ENCODE peak calls at places on chromosomes 1 and 21, in nine cellular contexts. One of them, this sample, is unnamed.

GRCh38 chr1:156712626-156713025 is 7.2 kb upstream of the CRABP2 start:
- DNase-seq in stomach: no peak
- DNase-seq in GM23338: no peak
- DNase-seq in RWPE1: no peak
- DNase-seq in AG09319: no peak
- DNase-seq in sigmoid colon: no peak
- DNase-seq in left ventricle myocardium inferior: no peak
- DNase-seq in IMR-90: no peak
- DNase-seq in upper lobe of right lung: no peak
- DNase-seq in this sample: no peak

GRCh38 chr1:66929999-66930822 is 5.4 kb downstream of the MIER1 start:
- DNase-seq in stomach: peak
- DNase-seq in GM23338: peak
- DNase-seq in RWPE1: peak
- DNase-seq in AG09319: peak
- DNase-seq in sigmoid colon: peak
- DNase-seq in left ventricle myocardium inferior: peak
- DNase-seq in IMR-90: peak
- DNase-seq in upper lobe of right lung: peak
- DNase-seq in this sample: peak

GRCh38 chr1:59162665-59163064 is 134.2 kb upstream of the FGGY start:
- DNase-seq in stomach: no peak
- DNase-seq in GM23338: no peak
- DNase-seq in RWPE1: no peak
- DNase-seq in AG09319: no peak
- DNase-seq in sigmoid colon: no peak
- DNase-seq in left ventricle myocardium inferior: no peak
- DNase-seq in IMR-90: no peak
- DNase-seq in upper lobe of right lung: no peak
- DNase-seq in this sample: no peak

GRCh38 chr1:20404466-20404865 is 81.5 kb downstream of the CAMK2N1 start:
- DNase-seq in stomach: no peak
- DNase-seq in GM23338: peak
- DNase-seq in RWPE1: no peak
- DNase-seq in AG09319: no peak
- DNase-seq in sigmoid colon: no peak
- DNase-seq in left ventricle myocardium inferior: no peak
- DNase-seq in IMR-90: no peak
- DNase-seq in upper lobe of right lung: no peak
- DNase-seq in this sample: no peak

GRCh38 chr21:32457360-32457840 is 44.9 kb downstream of the EVA1C start:
- DNase-seq in stomach: peak
- DNase-seq in GM23338: peak
- DNase-seq in RWPE1: no peak
- DNase-seq in AG09319: no peak
- DNase-seq in sigmoid colon: no peak
- DNase-seq in left ventricle myocardium inferior: peak
- DNase-seq in IMR-90: peak
- DNase-seq in upper lobe of right lung: peak
- DNase-seq in this sample: peak

GRCh38 chr21:40936151-40936550 is 89.2 kb upstream of the DSCAM start:
- DNase-seq in stomach: no peak
- DNase-seq in GM23338: no peak
- DNase-seq in RWPE1: no peak
- DNase-seq in AG09319: no peak
- DNase-seq in sigmoid colon: no peak
- DNase-seq in left ventricle myocardium inferior: no peak
- DNase-seq in IMR-90: no peak
- DNase-seq in upper lobe of right lung: no peak
- DNase-seq in this sample: no peak

GRCh38 chr1:86169625-86170024 is 13.1 kb upstream of the COL24A1 start:
- DNase-seq in stomach: no peak
- DNase-seq in GM23338: no peak
- DNase-seq in RWPE1: no peak
- DNase-seq in AG09319: no peak
- DNase-seq in sigmoid colon: no peak
- DNase-seq in left ventricle myocardium inferior: no peak
- DNase-seq in IMR-90: peak
- DNase-seq in upper lobe of right lung: no peak
- DNase-seq in this sample: no peak

GRCh38 chr1:33256335-33256700 is at the start of gene ZNF362:
- DNase-seq in stomach: peak
- DNase-seq in GM23338: peak
- DNase-seq in RWPE1: peak
- DNase-seq in AG09319: no peak
- DNase-seq in sigmoid colon: no peak
- DNase-seq in left ventricle myocardium inferior: peak
- DNase-seq in IMR-90: peak
- DNase-seq in upper lobe of right lung: peak
- DNase-seq in this sample: peak

GRCh38 chr1:26822737-26823395 is 3.6 kb upstream of the ZDHHC18 start:
- DNase-seq in stomach: no peak
- DNase-seq in GM23338: peak
- DNase-seq in RWPE1: no peak
- DNase-seq in AG09319: no peak
- DNase-seq in sigmoid colon: no peak
- DNase-seq in left ventricle myocardium inferior: no peak
- DNase-seq in IMR-90: no peak
- DNase-seq in upper lobe of right lung: peak
- DNase-seq in this sample: no peak

GRCh38 chr1:158818991-158819405 is 12.2 kb upstream of the MNDA start:
- DNase-seq in stomach: no peak
- DNase-seq in GM23338: no peak
- DNase-seq in RWPE1: no peak
- DNase-seq in AG09319: no peak
- DNase-seq in sigmoid colon: no peak
- DNase-seq in left ventricle myocardium inferior: no peak
- DNase-seq in IMR-90: no peak
- DNase-seq in upper lobe of right lung: no peak
- DNase-seq in this sample: no peak

GRCh38 chr1:227280836-227281235 is 37.5 kb downstream of the CDC42BPA start:
- DNase-seq in stomach: no peak
- DNase-seq in GM23338: peak
- DNase-seq in RWPE1: no peak
- DNase-seq in AG09319: no peak
- DNase-seq in sigmoid colon: no peak
- DNase-seq in left ventricle myocardium inferior: no peak
- DNase-seq in IMR-90: no peak
- DNase-seq in upper lobe of right lung: no peak
- DNase-seq in this sample: no peak

GRCh38 chr1:171954386-171954785 is 113.1 kb downstream of the DNM3 start:
- DNase-seq in stomach: no peak
- DNase-seq in GM23338: no peak
- DNase-seq in RWPE1: no peak
- DNase-seq in AG09319: no peak
- DNase-seq in sigmoid colon: no peak
- DNase-seq in left ventricle myocardium inferior: no peak
- DNase-seq in IMR-90: no peak
- DNase-seq in upper lobe of right lung: no peak
- DNase-seq in this sample: no peak

GRCh38 chr21:28240586-28240985 is 752.1 kb downstream of the LTN1 start:
- DNase-seq in stomach: no peak
- DNase-seq in GM23338: no peak
- DNase-seq in RWPE1: no peak
- DNase-seq in AG09319: no peak
- DNase-seq in sigmoid colon: no peak
- DNase-seq in left ventricle myocardium inferior: no peak
- DNase-seq in IMR-90: peak
- DNase-seq in upper lobe of right lung: no peak
- DNase-seq in this sample: no peak

GRCh38 chr21:30882907-30883597 is 1.7 kb upstream of the KRTAP11-1 start:
- DNase-seq in stomach: no peak
- DNase-seq in GM23338: no peak
- DNase-seq in RWPE1: peak
- DNase-seq in AG09319: no peak
- DNase-seq in sigmoid colon: no peak
- DNase-seq in left ventricle myocardium inferior: no peak
- DNase-seq in IMR-90: no peak
- DNase-seq in upper lobe of right lung: no peak
- DNase-seq in this sample: no peak

GRCh38 chr1:235002706-235003300 is 125.8 kb downstream of the TOMM20 start:
- DNase-seq in stomach: no peak
- DNase-seq in GM23338: no peak
- DNase-seq in RWPE1: no peak
- DNase-seq in AG09319: no peak
- DNase-seq in sigmoid colon: peak
- DNase-seq in left ventricle myocardium inferior: no peak
- DNase-seq in IMR-90: no peak
- DNase-seq in upper lobe of right lung: no peak
- DNase-seq in this sample: no peak

GRCh38 chr1:31568895-31569655 is 7.2 kb upstream of the TINAGL1 start:
- DNase-seq in stomach: peak
- DNase-seq in GM23338: no peak
- DNase-seq in RWPE1: no peak
- DNase-seq in AG09319: no peak
- DNase-seq in sigmoid colon: no peak
- DNase-seq in left ventricle myocardium inferior: peak
- DNase-seq in IMR-90: no peak
- DNase-seq in upper lobe of right lung: peak
- DNase-seq in this sample: peak

DNA sequence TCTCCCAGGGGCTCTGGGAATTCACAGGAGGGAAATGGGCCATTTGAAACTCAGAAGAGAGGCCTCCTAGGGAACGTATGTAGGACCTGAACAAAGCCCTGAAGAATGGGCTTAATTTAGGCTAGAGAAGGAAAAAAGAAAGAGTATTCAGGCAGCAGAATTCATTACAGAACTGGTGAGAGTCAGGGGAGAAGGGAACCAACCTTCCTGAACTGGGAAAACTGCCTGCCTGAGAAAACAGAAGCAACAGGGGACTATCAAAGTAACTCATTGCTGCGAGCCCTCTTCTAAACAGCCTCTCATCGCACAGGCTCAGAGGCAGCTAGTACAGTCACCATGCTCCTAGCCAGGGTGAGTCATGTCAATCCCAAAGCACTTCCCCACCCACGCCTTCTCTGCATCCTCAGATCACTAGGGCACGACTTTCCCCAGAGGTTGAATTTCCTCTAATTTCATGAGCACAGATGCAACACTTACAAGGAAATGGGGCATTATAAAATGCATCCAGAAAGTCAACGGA is 98.1 kb downstream of the ADSS2 start:
- DNase-seq in stomach: peak
- DNase-seq in GM23338: peak
- DNase-seq in RWPE1: peak
- DNase-seq in AG09319: peak
- DNase-seq in sigmoid colon: no peak
- DNase-seq in left ventricle myocardium inferior: peak
- DNase-seq in IMR-90: peak
- DNase-seq in upper lobe of right lung: no peak
- DNase-seq in this sample: no peak
- TF ChIP-seq CTCF in stomach: no peak
- TF ChIP-seq CTCF in GM23338: no peak
- TF ChIP-seq CTCF in RWPE1: no peak
- TF ChIP-seq CTCF in AG09319: no peak
- TF ChIP-seq CTCF in sigmoid colon: no peak
- TF ChIP-seq CTCF in left ventricle myocardium inferior: no peak
- TF ChIP-seq CTCF in IMR-90: no peak
- TF ChIP-seq CTCF in upper lobe of right lung: no peak
- TF ChIP-seq CTCF in this sample: no peak

GRCh38 chr1:93448983-93449805 is 1.3 kb downstream of the FNBP1L start:
- DNase-seq in stomach: peak
- DNase-seq in GM23338: peak
- DNase-seq in RWPE1: peak
- DNase-seq in AG09319: no peak
- DNase-seq in sigmoid colon: no peak
- DNase-seq in left ventricle myocardium inferior: no peak
- DNase-seq in IMR-90: peak
- DNase-seq in upper lobe of right lung: peak
- DNase-seq in this sample: no peak
- TF ChIP-seq CTCF in stomach: no peak
- TF ChIP-seq CTCF in GM23338: peak
- TF ChIP-seq CTCF in RWPE1: peak
- TF ChIP-seq CTCF in AG09319: no peak
- TF ChIP-seq CTCF in sigmoid colon: no peak
- TF ChIP-seq CTCF in left ventricle myocardium inferior: no peak
- TF ChIP-seq CTCF in IMR-90: no peak
- TF ChIP-seq CTCF in upper lobe of right lung: peak
- TF ChIP-seq CTCF in this sample: peak

DNA sequence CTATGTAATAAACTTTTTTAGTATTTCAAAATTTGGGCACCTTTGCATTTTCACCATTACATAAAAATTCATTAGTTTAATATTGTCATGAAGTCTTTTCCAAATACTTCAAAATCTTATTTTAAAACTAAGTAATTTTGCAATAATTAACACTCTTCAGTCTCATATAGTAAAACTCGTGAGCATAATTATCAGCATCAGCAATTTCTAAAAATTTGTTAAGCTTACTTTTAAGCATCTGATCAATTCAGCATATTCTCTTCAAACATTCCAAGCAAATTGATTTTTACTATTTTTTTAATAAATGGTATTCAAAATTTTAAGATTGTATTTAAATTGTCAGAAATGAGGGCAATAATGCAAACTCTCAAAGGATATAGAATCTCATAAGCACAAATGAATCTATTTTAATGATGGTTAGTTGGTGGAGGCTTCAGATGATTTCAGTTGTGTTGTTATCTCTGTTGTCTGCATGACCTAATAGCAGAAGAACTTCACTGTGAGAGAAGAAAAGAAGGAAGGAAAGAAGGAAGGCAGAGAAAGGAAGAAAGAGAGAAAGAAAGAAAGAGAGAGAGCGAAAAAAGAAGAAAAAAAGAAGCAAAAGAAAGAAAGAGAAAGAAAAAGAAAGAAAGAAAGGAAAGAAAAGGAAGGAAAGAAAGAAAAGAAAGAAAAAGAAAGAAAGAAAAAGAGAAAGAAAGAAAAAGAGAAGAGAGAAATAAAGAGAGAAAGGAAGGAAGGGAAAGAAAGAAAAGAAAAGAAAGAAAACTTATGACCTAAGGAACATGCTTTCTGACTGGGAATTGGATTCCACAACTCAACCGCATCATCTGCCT is 860.5 kb downstream of the NCAM2 start:
- DNase-seq in stomach: no peak
- DNase-seq in GM23338: no peak
- DNase-seq in RWPE1: no peak
- DNase-seq in AG09319: no peak
- DNase-seq in sigmoid colon: no peak
- DNase-seq in left ventricle myocardium inferior: no peak
- DNase-seq in IMR-90: no peak
- DNase-seq in upper lobe of right lung: no peak
- DNase-seq in this sample: no peak
- TF ChIP-seq CTCF in stomach: no peak
- TF ChIP-seq CTCF in GM23338: no peak
- TF ChIP-seq CTCF in RWPE1: no peak
- TF ChIP-seq CTCF in AG09319: no peak
- TF ChIP-seq CTCF in sigmoid colon: no peak
- TF ChIP-seq CTCF in left ventricle myocardium inferior: no peak
- TF ChIP-seq CTCF in IMR-90: no peak
- TF ChIP-seq CTCF in upper lobe of right lung: no peak
- TF ChIP-seq CTCF in this sample: no peak

DNA sequence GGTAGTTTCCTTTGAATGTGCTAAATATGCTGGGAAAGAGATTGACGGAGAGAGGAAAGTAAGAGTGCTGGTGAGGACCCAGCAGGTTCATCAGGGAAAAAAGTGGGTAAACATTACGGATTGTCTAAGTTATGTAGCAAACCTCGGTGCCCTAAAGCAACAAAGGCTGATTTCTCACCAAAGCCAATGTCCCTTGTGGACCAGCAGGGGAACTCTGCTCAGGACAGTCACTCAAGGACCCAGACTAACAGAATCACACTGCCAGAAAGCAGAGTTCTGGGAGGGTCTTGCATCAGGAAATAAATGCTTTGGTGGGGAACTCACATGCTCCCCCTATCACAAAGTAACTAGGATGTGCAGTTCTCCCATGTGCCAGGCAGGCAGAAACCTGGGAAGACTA is 1.7 kb upstream of the IKBKE start:
- DNase-seq in stomach: no peak
- DNase-seq in GM23338: no peak
- DNase-seq in RWPE1: no peak
- DNase-seq in AG09319: no peak
- DNase-seq in sigmoid colon: no peak
- DNase-seq in left ventricle myocardium inferior: no peak
- DNase-seq in IMR-90: no peak
- DNase-seq in upper lobe of right lung: no peak
- DNase-seq in this sample: no peak
- TF ChIP-seq CTCF in stomach: no peak
- TF ChIP-seq CTCF in GM23338: no peak
- TF ChIP-seq CTCF in RWPE1: no peak
- TF ChIP-seq CTCF in AG09319: no peak
- TF ChIP-seq CTCF in sigmoid colon: no peak
- TF ChIP-seq CTCF in left ventricle myocardium inferior: no peak
- TF ChIP-seq CTCF in IMR-90: no peak
- TF ChIP-seq CTCF in upper lobe of right lung: no peak
- TF ChIP-seq CTCF in this sample: no peak